ENCODE peak calls at places on chromosomes 11 and 22, in four cellular contexts. C is HCT116, O is cardiac fibroblast, Y is right lobe of liver. K is an unnamed sample.

GRCh38 chr11:69962152-69962551 is 116.0 kb upstream of the ANO1 start:
- DNase-seq in C (peak), O (peak), Y (no peak), K (no peak)

GRCh38 chr11:18324381-18324780 is 2.0 kb downstream of the GTF2H1 start:
- DNase-seq in C (no peak), O (no peak), Y (no peak), K (no peak)

GRCh38 chr22:22974795-22975580 is 87.4 kb downstream of the IGLL5 start:
- DNase-seq in C (no peak), O (no peak), Y (peak), K (peak)

GRCh38 chr22:17132112-17132511 is 11.0 kb upstream of the TMEM121B start:
- DNase-seq in C (no peak), O (no peak), Y (no peak), K (no peak)

GRCh38 chr11:15216678-15217077 is 102.0 kb downstream of the INSC start:
- DNase-seq in C (peak), O (no peak), Y (no peak), K (no peak)

GRCh38 chr22:26170112-26170492 is 840 bp downstream of the SEZ6L start:
- DNase-seq in C (no peak), O (no peak), Y (no peak), K (no peak)

GRCh38 chr11:88252208-88252607 is 77.0 kb upstream of the RAB38 start:
- DNase-seq in C (no peak), O (no peak), Y (no peak), K (no peak)

GRCh38 chr11:124198852-124199389 is 15.8 kb downstream of the OR10D3 start:
- DNase-seq in C (no peak), O (no peak), Y (no peak), K (no peak)

GRCh38 chr11:2471804-2472096 is 26.9 kb downstream of the KCNQ1 start:
- DNase-seq in C (no peak), O (no peak), Y (no peak), K (no peak)

GRCh38 chr11:128895505-128895904 is 4.3 kb downstream of the KCNJ5 start:
- DNase-seq in C (no peak), O (no peak), Y (no peak), K (no peak)

GRCh38 chr22:38355275-38355674 is 38.0 kb upstream of the CSNK1E start:
- DNase-seq in C (no peak), O (no peak), Y (no peak), K (no peak)

GRCh38 chr11:36454991-36455611 is 55.0 kb downstream of the TRAF6 start:
- DNase-seq in C (no peak), O (peak), Y (no peak), K (no peak)

GRCh38 chr11:113465786-113466185 is 9.4 kb downstream of the DRD2 start:
- DNase-seq in C (no peak), O (no peak), Y (no peak), K (no peak)

GRCh38 chr11:66150140-66150539 is 80.1 kb downstream of the PACS1 start:
- DNase-seq in C (no peak), O (peak), Y (no peak), K (no peak)

GRCh38 chr11:2837096-2837601 is 48.4 kb downstream of the CDKN1C start:
- DNase-seq in C (peak), O (peak), Y (no peak), K (peak)

GRCh38 chr11:82636620-82637019 is 97.0 kb downstream of the FAM181B start:
- DNase-seq in C (no peak), O (no peak), Y (no peak), K (no peak)

GRCh38 chr11:83628622-83629347 is 342.6 kb upstream of the CCDC90B start:
- DNase-seq in C (no peak), O (no peak), Y (no peak), K (no peak)

GRCh38 chr11:3123761-3124733 is 41.1 kb downstream of the OSBPL5 start:
- DNase-seq in C (peak), O (peak), Y (peak), K (peak)

GRCh38 chr11:125170001-125170405 is 5.5 kb downstream of the PKNOX2 start:
- DNase-seq in C (no peak), O (peak), Y (no peak), K (no peak)

GRCh38 chr22:30531651-30532608 is 14.6 kb downstream of the SEC14L6 start:
- DNase-seq in C (no peak), O (no peak), Y (no peak), K (no peak)

GRCh38 chr11:70128435-70128906 is 50.4 kb downstream of the ANO1 start:
- DNase-seq in C (peak), O (no peak), Y (peak), K (peak)

GRCh38 chr22:29695129-29695926 is 24.5 kb upstream of the CABP7 start:
- DNase-seq in C (no peak), O (no peak), Y (no peak), K (no peak)

GRCh38 chr22:49437956-49438355 is 389.7 kb downstream of the BRD1 start:
- DNase-seq in C (no peak), O (no peak), Y (peak), K (no peak)

GRCh38 chr22:36864454-36865215 is 3.8 kb downstream of the NCF4 start:
- DNase-seq in C (no peak), O (no peak), Y (peak), K (no peak)

GRCh38 chr11:120357620-120358019 is 21.4 kb downstream of the ARHGEF12 start:
- DNase-seq in C (no peak), O (no peak), Y (no peak), K (no peak)

GRCh38 chr11:108958446-108959123 is 293.7 kb downstream of the DDX10 start:
- DNase-seq in C (no peak), O (peak), Y (no peak), K (no peak)

GRCh38 chr11:62400281-62400680 is 18.6 kb upstream of the SCGB1A1 start:
- DNase-seq in C (no peak), O (no peak), Y (no peak), K (no peak)

GRCh38 chr11:62400760-62401159 is 18.1 kb upstream of the SCGB1A1 start:
- DNase-seq in C (no peak), O (peak), Y (no peak), K (no peak)

GRCh38 chr11:62402226-62402625 is 16.6 kb upstream of the SCGB1A1 start:
- DNase-seq in C (no peak), O (no peak), Y (no peak), K (no peak)

GRCh38 chr11:62401781-62402180 is 17.1 kb upstream of the SCGB1A1 start:
- DNase-seq in C (no peak), O (no peak), Y (no peak), K (no peak)

DNA sequence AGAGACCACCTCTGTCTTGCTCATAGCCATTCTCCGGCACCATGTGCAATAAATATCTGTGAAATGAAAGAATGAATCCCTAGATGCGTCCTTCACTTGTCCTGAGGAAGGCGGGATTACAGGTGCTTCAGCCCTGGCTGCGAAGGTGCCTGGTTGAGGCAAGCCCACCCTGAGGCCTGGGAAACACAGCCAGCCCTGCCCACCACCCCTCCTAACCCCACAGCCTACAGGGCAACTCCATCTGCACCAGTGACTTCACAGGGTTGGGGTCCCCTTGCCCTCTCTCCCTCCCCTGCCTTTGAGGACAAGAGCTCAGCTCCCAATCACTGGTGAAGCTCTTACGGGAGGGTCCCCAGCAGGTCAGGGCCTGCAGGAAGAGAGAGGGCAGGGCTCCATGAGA is 17.5 kb upstream of the SCGB1A1 start:
- DNase-seq in C (no peak), O (no peak), Y (no peak), K (no peak)
- H3K4me3 ChIP-seq in C (no peak), O (no peak), Y (no peak), K (no peak)

GRCh38 chr22:24819487-24819886 is 13.5 kb downstream of the SGSM1 start:
- DNase-seq in C (no peak), O (no peak), Y (no peak), K (no peak)
- TF ChIP-seq CTCF in C (no peak), O (no peak), Y (no peak), K (no peak)

DNA sequence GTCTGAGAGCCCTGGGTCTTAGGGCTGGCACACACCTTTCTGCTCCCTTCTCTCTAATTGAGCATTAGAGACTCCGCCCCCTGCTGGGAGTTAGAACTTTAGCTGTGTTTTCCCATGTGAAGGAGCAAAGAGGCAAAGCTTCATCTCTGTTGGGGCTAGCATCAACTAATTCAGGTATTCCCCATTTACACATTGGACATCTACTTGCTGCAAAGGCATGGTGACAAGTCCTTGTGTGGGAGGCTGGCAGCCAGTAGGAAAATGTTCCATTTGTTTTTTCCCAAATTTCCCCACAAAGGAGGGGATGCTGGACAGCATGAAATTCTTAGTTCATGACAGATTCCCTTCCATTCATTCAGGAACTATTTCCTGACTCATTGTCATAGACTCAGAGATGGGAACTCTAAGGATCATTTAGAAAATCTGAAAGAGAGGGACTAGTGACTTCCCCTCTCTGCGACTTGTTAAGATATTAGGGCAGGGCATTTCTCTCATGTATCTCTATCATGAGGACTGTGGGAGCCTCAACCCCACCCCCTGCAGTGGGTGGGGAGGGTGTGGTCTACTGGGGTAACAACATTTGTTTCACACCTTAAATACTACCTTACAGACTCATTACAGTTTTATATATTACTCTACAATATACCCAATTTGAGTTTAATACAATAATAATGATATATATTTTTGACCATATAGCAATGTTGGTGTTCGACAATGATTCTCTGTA is 3.7 kb downstream of the CD44 start:
- DNase-seq in C (no peak), O (peak), Y (no peak), K (no peak)
- H3K4me3 ChIP-seq in C (peak), O (peak), Y (no peak), K (no peak)

DNA sequence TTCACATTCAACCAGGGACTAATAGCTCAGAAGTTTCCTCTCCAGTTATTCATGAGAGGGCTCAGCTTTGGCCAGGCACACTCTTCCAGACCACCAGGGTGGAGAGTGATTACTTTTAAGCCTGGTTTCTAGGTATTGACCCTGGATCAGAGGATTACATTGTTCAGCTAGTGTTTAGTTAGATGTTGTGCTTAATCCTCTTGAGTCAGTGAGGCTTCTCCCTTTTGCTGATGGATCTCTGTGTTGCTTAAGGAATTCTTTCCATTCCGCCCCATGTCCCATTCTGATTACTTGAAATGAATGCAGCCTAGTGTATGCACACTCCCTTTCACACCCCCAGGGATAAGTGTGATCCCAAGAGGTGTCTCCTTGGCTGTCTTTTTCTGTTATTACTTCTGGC is 271.7 kb upstream of the ANO5 start:
- DNase-seq in C (no peak), O (no peak), Y (no peak), K (no peak)
- TF ChIP-seq CTCF in C (no peak), O (no peak), Y (no peak), K (no peak)

DNA sequence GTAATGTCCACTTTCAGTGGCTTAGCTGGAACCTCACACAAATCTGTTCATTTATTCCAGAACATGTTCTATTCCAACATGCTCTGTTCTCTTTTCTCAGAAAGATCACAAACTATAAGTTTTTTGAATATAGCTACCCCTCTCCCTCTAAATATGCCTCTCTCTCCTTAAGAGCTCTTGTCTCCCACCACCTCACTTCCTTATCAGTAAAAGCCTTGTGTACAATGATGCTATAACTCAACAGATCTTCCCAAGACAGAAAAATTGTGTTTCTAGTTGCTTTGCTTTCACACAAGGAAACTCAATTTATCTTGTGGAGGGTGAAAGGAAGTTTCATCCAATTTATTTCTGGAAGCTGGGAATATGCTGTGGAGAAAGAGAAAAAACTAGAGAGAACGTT is 64.4 kb downstream of the FAM76B start:
- DNase-seq in C (no peak), O (no peak), Y (no peak), K (no peak)
- H3K4me3 ChIP-seq in C (no peak), O (no peak), Y (no peak), K (no peak)

GRCh38 chr11:72349616-72350218 is 84.6 kb downstream of the CLPB start:
- DNase-seq in C (no peak), O (no peak), Y (no peak), K (no peak)
- TF ChIP-seq CTCF in C (no peak), O (no peak), Y (no peak), K (no peak)

DNA sequence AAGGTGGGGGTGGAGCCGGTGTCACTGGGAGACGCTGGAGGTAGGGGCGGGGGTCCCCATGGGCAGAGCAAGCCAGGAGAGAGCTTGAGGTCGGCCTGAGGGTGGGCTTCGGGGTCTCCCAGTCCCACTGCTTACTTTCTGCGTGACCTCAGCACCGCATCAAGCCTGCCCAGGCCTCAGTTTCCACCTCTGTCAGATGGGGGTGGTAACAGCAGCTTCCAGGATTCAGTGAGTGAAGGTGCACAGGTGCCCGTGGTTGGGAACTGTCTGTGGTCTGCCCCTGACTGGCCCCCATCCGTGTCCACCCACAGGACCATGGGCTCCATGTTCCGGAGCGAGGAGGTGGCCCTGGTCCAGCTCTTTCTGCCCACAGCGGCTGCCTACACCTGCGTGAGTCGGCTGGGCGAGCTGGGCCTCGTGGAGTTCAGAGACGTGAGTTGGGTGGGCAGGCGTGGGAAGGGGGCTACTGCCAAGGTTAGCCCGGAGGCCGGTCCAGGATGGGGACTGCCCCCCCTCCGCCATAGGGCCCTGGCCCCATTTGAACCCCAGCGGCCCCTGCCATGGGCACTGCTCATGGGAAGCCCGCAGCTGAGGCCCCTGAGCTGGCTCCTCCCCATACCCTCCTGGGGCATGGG is 2.2 kb downstream of the TCIRG1 start:
- DNase-seq in C (no peak), O (no peak), Y (peak), K (no peak)
- H3K4me3 ChIP-seq in C (no peak), O (peak), Y (peak), K (no peak)

DNA sequence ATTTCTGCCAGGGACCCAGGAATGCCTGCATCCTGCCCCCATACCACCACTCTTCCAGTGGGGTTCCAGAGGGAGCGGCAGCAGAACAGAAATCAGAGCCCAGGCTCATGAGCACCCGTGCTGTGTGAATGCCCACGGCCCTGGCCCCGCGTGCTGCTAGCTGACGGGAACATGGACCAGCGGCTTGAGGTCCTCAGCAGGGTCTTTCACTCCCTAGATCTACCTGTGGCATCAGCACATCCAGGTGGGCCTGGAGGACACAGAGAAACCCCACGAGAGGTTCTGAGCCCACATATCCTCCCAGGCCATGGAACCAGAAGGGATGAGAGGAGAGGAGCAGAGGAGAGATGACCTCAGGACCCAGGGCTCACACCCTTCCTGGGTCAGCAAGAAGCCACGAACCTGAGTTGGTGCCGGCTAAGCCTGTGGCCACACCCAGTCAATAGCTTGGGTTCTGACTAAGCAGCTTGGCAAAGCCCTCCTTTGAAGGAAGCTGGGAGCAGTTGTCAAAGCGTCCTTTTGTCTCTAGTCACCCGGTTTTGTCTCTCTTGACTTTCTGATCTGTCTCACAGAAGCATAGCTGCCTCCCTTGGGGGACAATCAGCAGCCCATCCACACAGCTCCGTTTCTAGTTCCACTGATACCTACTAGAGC is 89.3 kb upstream of the LMO1 start:
- DNase-seq in C (no peak), O (no peak), Y (no peak), K (no peak)
- TF ChIP-seq CTCF in C (no peak), O (no peak), Y (no peak), K (no peak)

DNA sequence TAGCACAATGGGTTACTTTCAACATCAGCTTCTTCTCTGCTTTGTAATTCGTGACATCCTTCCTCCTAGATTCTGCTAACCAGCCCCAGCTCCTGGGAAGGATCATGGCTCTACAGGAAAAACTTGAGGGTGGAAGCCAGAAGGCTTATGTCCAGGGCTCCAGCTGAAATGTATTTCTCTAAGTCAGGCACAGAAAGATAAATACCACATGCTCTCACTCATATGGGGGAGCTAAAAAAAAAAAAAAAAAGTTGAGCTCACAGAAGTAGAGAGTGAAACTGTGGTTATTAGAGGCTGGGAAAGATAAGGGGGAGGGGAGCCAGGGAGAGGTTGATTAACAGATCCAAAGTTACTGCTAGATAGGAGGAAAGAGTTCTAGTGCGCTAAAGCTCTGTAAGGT is 74.9 kb downstream of the DSCAML1 start:
- DNase-seq in C (no peak), O (no peak), Y (no peak), K (no peak)
- H3K4me3 ChIP-seq in C (no peak), O (no peak), Y (no peak), K (no peak)

DNA sequence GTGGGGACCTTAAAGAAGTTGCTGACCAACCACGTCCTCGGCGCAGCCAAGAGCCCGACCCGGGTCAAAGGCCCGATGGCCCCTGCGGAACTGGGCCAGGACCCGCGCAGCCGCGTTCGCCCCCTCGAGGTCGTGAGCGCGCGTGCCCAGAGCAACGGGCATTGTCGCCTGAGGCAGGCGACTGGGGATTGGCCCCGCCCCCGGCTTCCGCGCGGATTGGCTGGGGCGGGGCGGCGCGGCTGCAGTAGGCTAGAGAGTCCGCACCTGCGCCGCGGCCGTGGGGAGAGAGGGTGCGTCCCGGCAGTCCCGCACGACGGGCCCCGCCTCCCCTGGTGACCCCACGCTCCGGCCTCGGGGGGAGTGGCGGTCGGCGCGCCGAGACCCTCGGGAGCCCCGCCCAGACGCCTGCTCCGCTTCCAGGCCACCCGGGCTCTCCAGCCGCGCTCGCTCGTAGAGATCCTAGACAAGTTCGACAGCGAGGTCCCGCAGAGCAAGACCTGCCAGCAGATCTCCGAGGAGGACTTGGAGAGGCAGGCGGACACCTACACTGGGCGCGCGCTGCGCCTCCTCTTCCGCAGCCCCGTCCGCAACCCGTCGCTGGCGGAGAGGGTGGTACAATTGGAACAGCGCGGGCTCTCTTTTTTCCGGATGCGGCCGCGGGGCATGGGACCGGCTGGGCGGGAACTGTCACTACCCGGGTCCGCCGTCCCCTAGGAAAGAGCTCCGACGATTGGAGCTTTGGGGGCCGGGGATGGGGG is 8.3 kb upstream of the PPIL2 start:
- DNase-seq in C (peak), O (peak), Y (peak), K (no peak)
- TF ChIP-seq CTCF in C (no peak), O (no peak), Y (peak), K (peak)

K was measured in LNCaP clone FGC.